ENCODE peak calls at places on chromosome 6, in five cellular contexts. One of them, this sample, is unnamed.

GRCh38 chr6:116945809-116946208 is 68.8 kb downstream of the RFX6 start:
- DNase-seq in A549: no peak
- DNase-seq in esophagus squamous epithelium: no peak
- DNase-seq in ovary: no peak
- DNase-seq in GM12878: no peak
- DNase-seq in this sample: no peak

GRCh38 chr6:57173056-57173885 is 1.1 kb downstream of the BAG2 start:
- DNase-seq in A549: no peak
- DNase-seq in esophagus squamous epithelium: no peak
- DNase-seq in ovary: peak
- DNase-seq in GM12878: no peak
- DNase-seq in this sample: no peak

GRCh38 chr6:27591660-27592059 is 118.8 kb upstream of the ZNF184 start:
- DNase-seq in A549: peak
- DNase-seq in esophagus squamous epithelium: no peak
- DNase-seq in ovary: no peak
- DNase-seq in GM12878: no peak
- DNase-seq in this sample: no peak

GRCh38 chr6:95741001-95741400 is 163.7 kb downstream of the MANEA start:
- DNase-seq in A549: no peak
- DNase-seq in esophagus squamous epithelium: no peak
- DNase-seq in ovary: no peak
- DNase-seq in GM12878: no peak
- DNase-seq in this sample: no peak

GRCh38 chr6:134331255-134331654 is 13.3 kb upstream of the SGK1 start:
- DNase-seq in A549: no peak
- DNase-seq in esophagus squamous epithelium: no peak
- DNase-seq in ovary: no peak
- DNase-seq in GM12878: no peak
- DNase-seq in this sample: no peak

GRCh38 chr6:24425091-24425490 is 22.4 kb downstream of the MRS2 start:
- DNase-seq in A549: peak
- DNase-seq in esophagus squamous epithelium: no peak
- DNase-seq in ovary: no peak
- DNase-seq in GM12878: no peak
- DNase-seq in this sample: no peak

GRCh38 chr6:26268659-26269402 is 96.2 kb upstream of the BTN3A2 start:
- DNase-seq in A549: no peak
- DNase-seq in esophagus squamous epithelium: no peak
- DNase-seq in ovary: no peak
- DNase-seq in GM12878: no peak
- DNase-seq in this sample: no peak

GRCh38 chr6:816510-817084 is 123.7 kb upstream of the EXOC2 start:
- DNase-seq in A549: no peak
- DNase-seq in esophagus squamous epithelium: no peak
- DNase-seq in ovary: no peak
- DNase-seq in GM12878: no peak
- DNase-seq in this sample: no peak

GRCh38 chr6:16698988-16699868 is 62.0 kb downstream of the ATXN1 start:
- DNase-seq in A549: no peak
- DNase-seq in esophagus squamous epithelium: no peak
- DNase-seq in ovary: no peak
- DNase-seq in GM12878: no peak
- DNase-seq in this sample: no peak

GRCh38 chr6:158906926-158907325 is 87.8 kb upstream of the EZR start:
- DNase-seq in A549: no peak
- DNase-seq in esophagus squamous epithelium: no peak
- DNase-seq in ovary: no peak
- DNase-seq in GM12878: no peak
- DNase-seq in this sample: no peak

DNA sequence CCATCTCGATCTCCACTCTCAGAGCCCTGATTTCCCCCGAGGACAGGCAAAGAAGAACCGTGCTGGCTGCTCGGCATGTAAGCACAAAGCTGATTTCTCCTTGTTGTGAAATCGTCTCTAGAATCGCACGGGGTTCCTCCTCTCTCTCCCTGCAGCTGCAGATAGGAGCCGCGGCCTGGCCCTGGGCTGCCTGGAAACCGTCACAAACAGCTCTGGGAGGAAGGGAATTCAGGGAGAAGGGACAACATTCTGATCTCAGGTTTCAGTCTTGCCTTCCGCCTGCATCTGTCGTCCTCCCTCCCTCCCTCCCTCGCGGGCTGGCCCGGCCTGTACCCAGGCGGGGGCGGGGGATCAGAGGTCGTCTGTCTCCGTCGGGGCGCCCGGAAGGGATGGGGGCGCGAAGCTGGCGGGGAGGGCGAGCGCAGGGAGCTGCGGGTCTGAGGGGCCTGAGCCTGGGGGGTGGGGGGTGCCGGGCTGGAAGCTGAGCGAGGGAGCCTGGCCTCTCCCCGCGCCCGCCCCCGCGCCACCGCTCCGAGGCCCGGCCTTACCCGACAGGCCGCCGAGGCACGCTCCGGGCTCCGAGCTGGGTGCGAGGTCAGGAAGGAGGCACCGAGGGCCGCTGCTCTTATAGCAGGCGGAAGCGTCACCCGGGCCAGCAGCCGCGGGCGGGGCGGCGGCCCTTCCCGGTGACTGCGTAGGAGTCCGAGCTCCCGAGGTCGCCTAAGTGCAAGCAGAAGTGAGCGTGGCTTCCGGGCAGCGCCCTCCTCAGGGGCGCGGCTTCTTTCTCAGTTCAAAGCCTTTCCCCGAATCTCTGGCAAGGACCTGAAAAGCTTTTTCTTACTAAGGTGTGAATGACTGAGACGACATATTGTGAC is at the start of gene SERPINB1:
- DNase-seq in A549: peak
- DNase-seq in esophagus squamous epithelium: peak
- DNase-seq in ovary: peak
- DNase-seq in GM12878: no peak
- DNase-seq in this sample: peak
- TF ChIP-seq POLR2A in A549: peak
- TF ChIP-seq POLR2A in esophagus squamous epithelium: no peak
- TF ChIP-seq POLR2A in ovary: peak
- TF ChIP-seq POLR2A in GM12878: peak
- TF ChIP-seq POLR2A in this sample: peak

DNA sequence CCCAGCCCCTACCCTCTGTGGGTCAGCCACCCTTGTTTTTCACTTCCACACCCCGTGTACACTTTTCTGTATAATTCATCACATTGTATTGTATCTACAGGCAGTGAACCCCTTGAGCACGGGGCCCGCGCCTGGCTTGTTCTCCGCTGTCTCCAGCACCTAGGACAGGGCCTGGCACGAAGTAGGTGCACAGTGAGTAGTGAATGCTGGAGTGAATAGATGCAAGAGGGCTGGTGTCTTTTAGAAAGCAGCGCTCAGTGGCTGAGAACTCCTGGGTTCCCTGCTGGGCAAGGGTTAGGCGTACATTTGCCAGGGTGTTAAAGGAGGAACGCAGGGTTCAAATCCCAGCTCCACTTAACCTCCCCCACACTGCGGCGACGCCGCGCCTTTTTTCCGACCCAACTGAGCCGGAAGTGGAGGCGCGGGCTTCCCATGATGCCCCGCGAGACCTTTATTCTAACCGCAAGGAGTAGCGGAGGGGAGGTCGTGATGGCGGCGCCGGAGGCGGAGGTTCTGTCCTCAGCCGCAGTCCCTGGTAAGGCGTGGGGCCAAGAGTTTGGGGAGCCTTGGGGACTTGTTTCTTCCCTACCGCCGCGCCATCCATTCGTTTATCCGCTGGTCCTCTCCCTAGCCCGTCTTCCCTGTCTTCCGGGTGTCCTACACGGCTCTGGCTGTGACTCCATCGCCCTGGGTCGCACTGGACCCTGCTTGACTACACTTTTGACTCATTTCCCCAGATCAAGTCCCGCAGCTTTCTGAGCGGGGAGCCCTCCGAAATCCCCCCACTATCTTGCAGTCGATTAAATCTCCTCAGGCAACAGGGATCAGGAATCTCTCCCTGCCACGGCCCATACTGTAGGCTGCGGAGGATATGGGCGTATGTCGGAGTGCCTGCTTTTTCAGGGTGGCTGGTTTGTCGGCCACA is at the start of gene MAD2L1BP:
- DNase-seq in A549: peak
- DNase-seq in esophagus squamous epithelium: peak
- DNase-seq in ovary: peak
- DNase-seq in GM12878: peak
- DNase-seq in this sample: peak
- TF ChIP-seq POLR2A in A549: peak
- TF ChIP-seq POLR2A in esophagus squamous epithelium: no peak
- TF ChIP-seq POLR2A in ovary: peak
- TF ChIP-seq POLR2A in GM12878: peak
- TF ChIP-seq POLR2A in this sample: peak

GRCh38 chr6:4134841-4135664 is at the start of gene ECI2:
- DNase-seq in A549: peak
- DNase-seq in esophagus squamous epithelium: peak
- DNase-seq in ovary: no peak
- DNase-seq in GM12878: no peak
- DNase-seq in this sample: peak
- TF ChIP-seq POLR2A in A549: peak
- TF ChIP-seq POLR2A in esophagus squamous epithelium: no peak
- TF ChIP-seq POLR2A in ovary: peak
- TF ChIP-seq POLR2A in GM12878: peak
- TF ChIP-seq POLR2A in this sample: peak

DNA sequence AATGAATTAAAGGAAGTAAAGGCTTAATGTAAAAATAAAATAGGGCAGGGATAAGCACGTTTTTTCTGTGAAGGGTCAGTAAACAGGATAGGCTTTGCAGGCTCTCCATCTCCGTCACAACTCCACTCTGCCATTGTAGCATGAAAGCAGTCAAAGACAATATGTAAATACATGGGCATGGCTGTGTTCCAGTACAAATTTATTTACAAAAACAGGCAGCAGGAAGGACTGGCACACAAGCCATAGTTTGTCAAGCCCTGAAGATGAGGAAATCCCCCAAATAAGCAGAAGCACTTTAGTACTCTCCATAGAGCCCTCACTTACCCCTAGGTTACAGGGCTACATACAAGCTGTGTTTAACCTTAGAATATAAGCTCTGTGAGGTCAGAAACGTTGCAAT is 8.9 kb upstream of the FBXO9 start:
- DNase-seq in A549: no peak
- DNase-seq in esophagus squamous epithelium: no peak
- DNase-seq in ovary: no peak
- DNase-seq in GM12878: no peak
- DNase-seq in this sample: no peak
- TF ChIP-seq POLR2A in A549: no peak
- TF ChIP-seq POLR2A in esophagus squamous epithelium: no peak
- TF ChIP-seq POLR2A in ovary: no peak
- TF ChIP-seq POLR2A in GM12878: no peak
- TF ChIP-seq POLR2A in this sample: no peak

DNA sequence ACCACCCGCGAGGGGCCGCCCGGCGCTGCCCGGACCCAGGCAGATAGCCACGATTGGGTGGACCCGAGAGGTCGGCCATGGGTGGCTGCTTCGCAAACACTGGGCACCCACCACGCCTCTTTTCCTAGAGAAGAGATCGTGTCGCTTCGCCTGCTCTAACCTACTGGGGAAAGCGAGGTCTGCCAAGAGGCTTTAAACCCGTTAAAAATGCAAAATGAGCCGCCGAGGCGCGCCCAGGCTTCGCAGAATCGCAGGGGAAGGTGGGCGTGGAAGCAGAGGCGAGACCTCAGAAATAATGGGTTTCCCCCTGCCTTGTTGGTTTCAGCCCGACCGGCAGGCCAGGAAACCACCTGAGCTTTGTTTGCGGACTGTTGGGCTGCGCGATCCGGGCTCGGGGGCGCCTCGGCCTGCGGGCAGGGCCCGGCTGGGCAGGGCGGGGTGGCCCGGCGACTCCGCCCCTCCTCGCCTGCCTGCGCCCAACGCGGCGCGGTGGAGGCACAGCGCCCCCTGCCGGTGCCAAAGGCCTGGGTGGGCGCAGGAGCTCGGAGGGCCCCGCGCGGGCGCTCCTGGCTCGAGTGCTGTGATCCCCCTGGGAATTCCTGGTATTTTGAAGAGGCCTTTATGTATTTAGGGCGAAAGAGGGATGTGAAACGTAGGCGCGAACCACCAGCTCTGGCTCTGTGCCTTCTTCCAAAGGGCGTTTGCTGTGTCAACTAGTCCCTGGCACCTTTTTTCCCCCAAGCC is 1.6 kb downstream of the MARCKS start:
- DNase-seq in A549: peak
- DNase-seq in esophagus squamous epithelium: peak
- DNase-seq in ovary: peak
- DNase-seq in GM12878: peak
- DNase-seq in this sample: peak
- TF ChIP-seq POLR2A in A549: peak
- TF ChIP-seq POLR2A in esophagus squamous epithelium: no peak
- TF ChIP-seq POLR2A in ovary: peak
- TF ChIP-seq POLR2A in GM12878: peak
- TF ChIP-seq POLR2A in this sample: peak

GRCh38 chr6:156776841-156777576 is at the start of gene ARID1B:
- DNase-seq in A549: peak
- DNase-seq in esophagus squamous epithelium: peak
- DNase-seq in ovary: peak
- DNase-seq in GM12878: no peak
- DNase-seq in this sample: peak
- TF ChIP-seq POLR2A in A549: peak
- TF ChIP-seq POLR2A in esophagus squamous epithelium: no peak
- TF ChIP-seq POLR2A in ovary: peak
- TF ChIP-seq POLR2A in GM12878: peak
- TF ChIP-seq POLR2A in this sample: peak